ENCODE peak calls at places on chromosomes 1 and 21, in four cellular contexts. T, F, S and E are unnamed samples.

GRCh38 chr1:182410138-182410537 is 9.7 kb upstream of the TEDDM1 start:
- DNase-seq in F (no peak), S (no peak), T (no peak), E (no peak)

GRCh38 chr1:218717611-218718010 is 372.5 kb downstream of the TGFB2 start:
- DNase-seq in T (no peak), F (no peak), S (no peak), E (no peak)

GRCh38 chr1:3393024-3393986 is 61.2 kb upstream of the ARHGEF16 start:
- DNase-seq in F (peak; percentile 87), T (peak; percentile 12), S (no peak), E (no peak)

GRCh38 chr1:169003864-169004516 is 102.5 kb upstream of the ATP1B1 start:
- DNase-seq in F (no peak), T (no peak), S (no peak), E (no peak)

GRCh38 chr1:223680188-223680587 is 14.7 kb upstream of the CAPN8 start:
- DNase-seq in T (no peak), S (no peak), F (no peak), E (peak; percentile 3)

GRCh38 chr1:32031578-32032286 is 18.1 kb downstream of the KHDRBS1 start:
- DNase-seq in T (peak; percentile 55), S (no peak), F (no peak), E (peak; percentile 94)

GRCh38 chr21:42535602-42536171 is 22.0 kb downstream of the SLC37A1 start:
- DNase-seq in S (no peak), T (no peak), F (no peak), E (no peak)

GRCh38 chr1:110638556-110638955 is 32.4 kb upstream of the KCNA2 start:
- DNase-seq in T (no peak), S (no peak), F (no peak), E (no peak)

GRCh38 chr1:80917225-80917624 is 883.5 kb upstream of the ADGRL2 start:
- DNase-seq in S (no peak), F (no peak), T (no peak), E (no peak)

GRCh38 chr1:92583821-92584760 is 97.4 kb upstream of the GFI1 start:
- DNase-seq in F (no peak), S (peak; percentile 27), T (peak; percentile 43), E (peak; percentile 83)

GRCh38 chr1:26177182-26177684 is at the start of gene CNKSR1:
- DNase-seq in T (no peak), S (no peak), F (peak; percentile 98), E (no peak)
- TF ChIP-seq CTCF in T (no peak), S (no peak), F (peak; percentile 72), E (no peak)

GRCh38 chr1:43653339-43653738 is 3.4 kb downstream of the KDM4A start:
- DNase-seq in F (peak; percentile 86), S (peak; percentile 25), T (peak; percentile 58), E (peak; percentile 73)
- TF ChIP-seq CTCF in F (peak; percentile 78), S (no peak), T (peak; percentile 71), E (peak; percentile 48)

GRCh38 chr1:150976879-150977694 is 2.5 kb upstream of the CERS2 start:
- DNase-seq in T (no peak), F (peak; percentile 82), S (peak; percentile 90), E (peak; percentile 94)
- TF ChIP-seq CTCF in T (no peak), F (no peak), S (no peak), E (no peak)

GRCh38 chr1:226736908-226737818 is 1.9 kb downstream of the ITPKB start:
- DNase-seq in S (peak; percentile 73), T (peak; percentile 6), F (peak; percentile 83), E (peak; percentile 90)
- TF ChIP-seq CTCF in S (peak; percentile 23), T (no peak), F (peak; percentile 20), E (no peak)

GRCh38 chr1:38037481-38037939 is 9.1 kb downstream of the POU3F1 start:
- DNase-seq in F (no peak), S (no peak), T (no peak), E (peak; percentile 80)
- TF ChIP-seq CTCF in F (peak; percentile 16), S (no peak), T (peak; percentile 64), E (peak; percentile 35)

GRCh38 chr21:29298348-29299045 is at the start of gene BACH1:
- DNase-seq in S (peak; percentile 88), F (peak; percentile 96), T (peak; percentile 84), E (peak; percentile 99)
- TF ChIP-seq CTCF in S (peak; percentile 28), F (peak; percentile 48), T (peak; percentile 35), E (peak; percentile 27)

DNA sequence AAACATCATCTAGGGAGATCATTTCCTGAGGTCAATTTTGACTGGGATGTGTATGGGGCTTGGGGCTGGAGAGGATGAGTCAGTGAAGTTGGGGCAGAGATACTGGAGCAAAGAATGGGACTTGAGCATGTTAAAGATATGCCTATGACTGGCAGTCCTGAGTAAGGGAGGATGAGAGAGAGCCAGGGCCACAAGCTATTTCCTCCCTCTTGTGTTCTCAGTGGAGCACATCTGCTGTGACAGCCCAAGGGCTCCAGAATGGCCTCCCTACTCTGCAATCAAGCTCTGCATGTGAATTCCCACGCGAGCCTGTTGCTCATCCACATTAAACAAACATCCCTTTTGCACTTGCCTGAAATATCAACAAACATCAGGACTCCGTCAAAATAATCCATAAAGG is 9.3 kb downstream of the ADCY10 start:
- DNase-seq in F (no peak), T (peak; percentile 79), S (no peak), E (no peak)
- TF ChIP-seq CTCF in F (no peak), T (peak; percentile 27), S (no peak), E (no peak)